ENCODE peak calls at places on chromosome 2, in nine cellular contexts. One of them, this sample, is unnamed. For H3K4me1, the result is how much of the 10 kb centered on the place peaks cover.

GRCh38 chr2:20352230-20353216 is 1.9 kb upstream of the PUM2 start:
- DNase-seq in spleen: no peak
- DNase-seq in GM23338: peak
- DNase-seq in breast epithelium: no peak
- DNase-seq in prostate gland: no peak
- DNase-seq in GM12878: no peak
- DNase-seq in transverse colon: no peak
- DNase-seq in Panc1: no peak
- DNase-seq in stomach: no peak
- DNase-seq in this sample: no peak

GRCh38 chr2:149098722-149099121 is 60.2 kb downstream of the LYPD6B start:
- DNase-seq in GM23338: no peak
- DNase-seq in Panc1: no peak
- DNase-seq in prostate gland: peak
- DNase-seq in breast epithelium: no peak
- DNase-seq in transverse colon: no peak
- DNase-seq in GM12878: no peak
- DNase-seq in spleen: no peak
- DNase-seq in stomach: no peak
- DNase-seq in this sample: no peak

GRCh38 chr2:200810967-200811335 is 759 bp upstream of the BZW1 start:
- DNase-seq in GM23338: no peak
- DNase-seq in spleen: no peak
- DNase-seq in Panc1: peak
- DNase-seq in stomach: no peak
- DNase-seq in prostate gland: no peak
- DNase-seq in GM12878: no peak
- DNase-seq in breast epithelium: no peak
- DNase-seq in transverse colon: no peak
- DNase-seq in this sample: no peak

GRCh38 chr2:226220511-226220910 is 579.1 kb downstream of the IRS1 start:
- DNase-seq in spleen: no peak
- DNase-seq in breast epithelium: no peak
- DNase-seq in stomach: no peak
- DNase-seq in transverse colon: no peak
- DNase-seq in GM23338: no peak
- DNase-seq in GM12878: no peak
- DNase-seq in prostate gland: no peak
- DNase-seq in Panc1: no peak
- DNase-seq in this sample: no peak

GRCh38 chr2:171403181-171403580 is 30.6 kb downstream of the METTL8 start:
- DNase-seq in GM12878: no peak
- DNase-seq in transverse colon: no peak
- DNase-seq in prostate gland: no peak
- DNase-seq in GM23338: no peak
- DNase-seq in Panc1: no peak
- DNase-seq in spleen: no peak
- DNase-seq in breast epithelium: no peak
- DNase-seq in stomach: no peak
- DNase-seq in this sample: no peak

GRCh38 chr2:60735496-60736250 is 20.4 kb upstream of the PAPOLG start:
- DNase-seq in GM23338: peak
- DNase-seq in breast epithelium: no peak
- DNase-seq in spleen: peak
- DNase-seq in GM12878: no peak
- DNase-seq in transverse colon: no peak
- DNase-seq in stomach: no peak
- DNase-seq in Panc1: no peak
- DNase-seq in prostate gland: no peak
- DNase-seq in this sample: no peak

GRCh38 chr2:32772623-32773221 is 144.9 kb downstream of the TTC27 start:
- DNase-seq in Panc1: peak
- DNase-seq in GM12878: no peak
- DNase-seq in spleen: no peak
- DNase-seq in transverse colon: no peak
- DNase-seq in stomach: no peak
- DNase-seq in breast epithelium: no peak
- DNase-seq in prostate gland: no peak
- DNase-seq in GM23338: peak
- DNase-seq in this sample: no peak

GRCh38 chr2:33655626-33656025 is 56.5 kb upstream of the FAM98A start:
- DNase-seq in spleen: no peak
- DNase-seq in breast epithelium: no peak
- DNase-seq in prostate gland: no peak
- DNase-seq in stomach: no peak
- DNase-seq in GM12878: no peak
- DNase-seq in transverse colon: no peak
- DNase-seq in GM23338: no peak
- DNase-seq in Panc1: no peak
- DNase-seq in this sample: no peak

DNA sequence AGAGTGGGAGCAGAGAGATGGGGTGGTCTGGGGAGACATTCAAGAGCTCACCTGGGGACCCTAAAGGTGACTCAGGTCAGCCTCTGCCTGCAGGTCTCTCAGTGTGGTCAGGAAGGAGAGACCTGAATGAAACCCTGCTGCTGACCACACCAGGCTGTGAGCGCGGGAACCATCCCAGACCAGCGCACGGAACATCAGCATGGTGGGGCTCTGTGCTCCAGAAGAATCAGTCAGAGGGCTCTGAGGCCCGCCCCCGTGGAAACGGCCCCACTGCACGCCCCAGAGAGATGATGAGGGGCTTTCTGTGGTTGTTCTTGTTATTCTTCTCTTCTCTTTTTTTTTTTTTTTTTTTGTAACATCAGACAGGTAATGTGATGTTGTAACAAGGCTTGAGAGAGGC is 302.3 kb downstream of the EIPR1 start:
- DNase-seq in prostate gland: no peak
- DNase-seq in Panc1: no peak
- DNase-seq in stomach: no peak
- DNase-seq in breast epithelium: no peak
- DNase-seq in spleen: peak
- DNase-seq in GM23338: no peak
- DNase-seq in GM12878: no peak
- DNase-seq in transverse colon: no peak
- DNase-seq in this sample: no peak
- H3K4me1 ChIP-seq in prostate gland: under half
- H3K4me1 ChIP-seq in Panc1: under half
- H3K4me1 ChIP-seq in stomach: under half
- H3K4me1 ChIP-seq in breast epithelium: under half
- H3K4me1 ChIP-seq in spleen: under half
- H3K4me1 ChIP-seq in GM23338: under half
- H3K4me1 ChIP-seq in GM12878: under half
- H3K4me1 ChIP-seq in transverse colon: under half
- H3K4me1 ChIP-seq in this sample: under half

GRCh38 chr2:230794472-230794871 is 70.3 kb upstream of the ITM2C start:
- DNase-seq in spleen: no peak
- DNase-seq in breast epithelium: no peak
- DNase-seq in Panc1: no peak
- DNase-seq in GM23338: peak
- DNase-seq in stomach: no peak
- DNase-seq in prostate gland: no peak
- DNase-seq in transverse colon: no peak
- DNase-seq in GM12878: no peak
- DNase-seq in this sample: no peak

GRCh38 chr2:230795856-230796255 is 68.9 kb upstream of the ITM2C start:
- DNase-seq in Panc1: no peak
- DNase-seq in GM12878: no peak
- DNase-seq in GM23338: no peak
- DNase-seq in transverse colon: no peak
- DNase-seq in stomach: no peak
- DNase-seq in prostate gland: no peak
- DNase-seq in spleen: no peak
- DNase-seq in breast epithelium: no peak
- DNase-seq in this sample: peak

GRCh38 chr2:230796280-230796862 is 68.4 kb upstream of the ITM2C start:
- DNase-seq in spleen: no peak
- DNase-seq in GM23338: no peak
- DNase-seq in Panc1: no peak
- DNase-seq in prostate gland: peak
- DNase-seq in GM12878: no peak
- DNase-seq in breast epithelium: no peak
- DNase-seq in transverse colon: no peak
- DNase-seq in stomach: no peak
- DNase-seq in this sample: no peak

GRCh38 chr2:230790981-230791380 is 73.8 kb upstream of the ITM2C start:
- DNase-seq in transverse colon: no peak
- DNase-seq in GM23338: no peak
- DNase-seq in stomach: no peak
- DNase-seq in breast epithelium: no peak
- DNase-seq in prostate gland: no peak
- DNase-seq in GM12878: no peak
- DNase-seq in spleen: no peak
- DNase-seq in Panc1: no peak
- DNase-seq in this sample: no peak

DNA sequence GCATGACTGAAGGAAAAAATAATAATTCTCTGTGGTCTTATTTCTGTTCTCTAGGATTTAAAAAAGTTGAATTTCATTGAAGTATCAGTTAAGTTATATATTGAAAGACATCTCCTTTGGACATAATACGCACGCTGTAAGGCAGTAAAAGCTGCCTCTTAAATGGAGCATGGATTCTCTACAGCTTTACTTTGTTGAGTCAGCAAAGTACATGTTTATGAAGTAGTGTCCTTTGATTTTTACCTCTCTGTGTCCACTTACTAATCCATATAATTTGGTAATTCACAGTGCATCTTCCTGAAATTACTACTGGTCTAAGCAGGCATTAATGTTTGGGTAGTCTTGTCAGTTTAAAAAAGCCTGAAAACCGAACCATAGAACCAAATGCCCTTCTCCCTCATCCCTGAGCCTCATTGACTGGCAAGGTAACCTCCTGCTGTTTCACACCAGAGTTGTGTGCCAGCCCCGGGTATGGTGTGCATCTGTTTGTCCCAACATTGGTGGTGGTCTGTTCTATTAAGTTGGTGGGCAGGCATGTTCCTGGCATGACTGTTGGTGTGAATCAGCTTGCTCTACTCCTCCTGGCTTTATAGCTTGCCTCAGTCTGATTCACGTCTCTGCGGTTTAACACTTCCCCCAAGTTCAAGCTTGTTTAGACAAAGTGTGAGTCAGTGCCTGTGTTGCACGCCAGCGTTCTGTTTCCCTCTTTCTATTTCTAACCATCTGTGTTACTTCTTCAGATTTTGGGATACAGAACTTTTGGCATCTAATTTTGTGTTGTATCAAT is 71.0 kb upstream of the ITM2C start:
- DNase-seq in stomach: peak
- DNase-seq in GM12878: no peak
- DNase-seq in breast epithelium: no peak
- DNase-seq in prostate gland: peak
- DNase-seq in Panc1: peak
- DNase-seq in GM23338: no peak
- DNase-seq in transverse colon: peak
- DNase-seq in spleen: peak
- DNase-seq in this sample: peak
- TF ChIP-seq POLR2AphosphoS5 in stomach: peak
- TF ChIP-seq POLR2AphosphoS5 in GM12878: no peak
- TF ChIP-seq POLR2AphosphoS5 in breast epithelium: peak
- TF ChIP-seq POLR2AphosphoS5 in prostate gland: peak
- TF ChIP-seq POLR2AphosphoS5 in Panc1: peak
- TF ChIP-seq POLR2AphosphoS5 in GM23338: no peak
- TF ChIP-seq POLR2AphosphoS5 in transverse colon: peak
- TF ChIP-seq POLR2AphosphoS5 in spleen: no peak
- TF ChIP-seq POLR2AphosphoS5 in this sample: peak

GRCh38 chr2:199455533-199456382 is 2.0 kb downstream of the SATB2 start:
- DNase-seq in prostate gland: no peak
- DNase-seq in stomach: peak
- DNase-seq in transverse colon: peak
- DNase-seq in GM23338: peak
- DNase-seq in Panc1: no peak
- DNase-seq in GM12878: no peak
- DNase-seq in spleen: peak
- DNase-seq in breast epithelium: no peak
- DNase-seq in this sample: peak

GRCh38 chr2:199456383-199457146 is 1.2 kb downstream of the SATB2 start:
- DNase-seq in GM23338: no peak
- DNase-seq in transverse colon: no peak
- DNase-seq in breast epithelium: no peak
- DNase-seq in spleen: no peak
- DNase-seq in prostate gland: no peak
- DNase-seq in stomach: no peak
- DNase-seq in Panc1: no peak
- DNase-seq in GM12878: no peak
- DNase-seq in this sample: peak

GRCh38 chr2:199452991-199453379 is 4.8 kb downstream of the SATB2 start:
- DNase-seq in Panc1: no peak
- DNase-seq in transverse colon: no peak
- DNase-seq in stomach: no peak
- DNase-seq in GM12878: no peak
- DNase-seq in breast epithelium: no peak
- DNase-seq in GM23338: no peak
- DNase-seq in spleen: no peak
- DNase-seq in prostate gland: no peak
- DNase-seq in this sample: no peak

GRCh38 chr2:199457147-199458016 is at the start of gene SATB2:
- DNase-seq in breast epithelium: no peak
- DNase-seq in prostate gland: no peak
- DNase-seq in GM12878: no peak
- DNase-seq in stomach: no peak
- DNase-seq in Panc1: no peak
- DNase-seq in GM23338: no peak
- DNase-seq in spleen: peak
- DNase-seq in transverse colon: peak
- DNase-seq in this sample: peak

GRCh38 chr2:199455186-199455532 is 2.6 kb downstream of the SATB2 start:
- DNase-seq in breast epithelium: no peak
- DNase-seq in stomach: no peak
- DNase-seq in GM12878: no peak
- DNase-seq in GM23338: no peak
- DNase-seq in prostate gland: no peak
- DNase-seq in spleen: no peak
- DNase-seq in transverse colon: no peak
- DNase-seq in Panc1: no peak
- DNase-seq in this sample: no peak
- H3K4me3 ChIP-seq in breast epithelium: peak
- H3K4me3 ChIP-seq in stomach: peak
- H3K4me3 ChIP-seq in GM12878: no peak
- H3K4me3 ChIP-seq in GM23338: peak
- H3K4me3 ChIP-seq in prostate gland: no peak
- H3K4me3 ChIP-seq in spleen: no peak
- H3K4me3 ChIP-seq in transverse colon: peak
- H3K4me3 ChIP-seq in Panc1: peak
- H3K4me3 ChIP-seq in this sample: no peak

GRCh38 chr2:174615951-174616436 is 18.4 kb upstream of the WIPF1 start:
- DNase-seq in Panc1: no peak
- DNase-seq in prostate gland: no peak
- DNase-seq in transverse colon: no peak
- DNase-seq in spleen: no peak
- DNase-seq in stomach: no peak
- DNase-seq in breast epithelium: no peak
- DNase-seq in GM12878: no peak
- DNase-seq in GM23338: no peak
- DNase-seq in this sample: no peak

GRCh38 chr2:174614261-174614660 is 16.7 kb upstream of the WIPF1 start:
- DNase-seq in GM23338: no peak
- DNase-seq in GM12878: no peak
- DNase-seq in stomach: no peak
- DNase-seq in transverse colon: no peak
- DNase-seq in breast epithelium: no peak
- DNase-seq in Panc1: no peak
- DNase-seq in prostate gland: no peak
- DNase-seq in spleen: no peak
- DNase-seq in this sample: no peak

GRCh38 chr2:174612960-174613359 is 15.4 kb upstream of the WIPF1 start:
- DNase-seq in GM12878: no peak
- DNase-seq in GM23338: no peak
- DNase-seq in Panc1: no peak
- DNase-seq in prostate gland: no peak
- DNase-seq in breast epithelium: no peak
- DNase-seq in spleen: no peak
- DNase-seq in stomach: no peak
- DNase-seq in transverse colon: no peak
- DNase-seq in this sample: no peak

GRCh38 chr2:174611851-174612250 is 14.2 kb upstream of the WIPF1 start:
- DNase-seq in Panc1: no peak
- DNase-seq in prostate gland: no peak
- DNase-seq in transverse colon: no peak
- DNase-seq in spleen: no peak
- DNase-seq in stomach: no peak
- DNase-seq in GM12878: no peak
- DNase-seq in breast epithelium: no peak
- DNase-seq in GM23338: no peak
- DNase-seq in this sample: no peak

GRCh38 chr2:174613545-174613944 is 15.9 kb upstream of the WIPF1 start:
- DNase-seq in prostate gland: no peak
- DNase-seq in transverse colon: no peak
- DNase-seq in GM12878: no peak
- DNase-seq in spleen: no peak
- DNase-seq in breast epithelium: no peak
- DNase-seq in GM23338: no peak
- DNase-seq in Panc1: no peak
- DNase-seq in stomach: no peak
- DNase-seq in this sample: no peak
- H3K4me1 ChIP-seq in prostate gland: under half
- H3K4me1 ChIP-seq in transverse colon: under half
- H3K4me1 ChIP-seq in GM12878: half or more
- H3K4me1 ChIP-seq in spleen: half or more
- H3K4me1 ChIP-seq in breast epithelium: under half
- H3K4me1 ChIP-seq in GM23338: under half
- H3K4me1 ChIP-seq in Panc1: under half
- H3K4me1 ChIP-seq in stomach: under half
- H3K4me1 ChIP-seq in this sample: half or more